ENCODE peak calls at places on chromosomes 2 and 18, in four cellular contexts. A, W, V and Z are unnamed samples.

GRCh38 chr2:128817171-128817570 is 498.5 kb upstream of the HS6ST1 start:
- DNase-seq in A (no peak), W (no peak), V (no peak), Z (no peak)

GRCh38 chr2:179983250-179983932 is 23.7 kb downstream of the CWC22 start:
- DNase-seq in A (no peak), W (no peak), V (no peak), Z (no peak)

GRCh38 chr2:217877866-217878265 is 124.9 kb downstream of the TNS1 start:
- DNase-seq in A (no peak), W (no peak), V (no peak), Z (no peak)

GRCh38 chr2:48199076-48199475 is 292.8 kb upstream of the FBXO11 start:
- DNase-seq in A (no peak), W (no peak), V (no peak), Z (peak; percentile 34)

GRCh38 chr18:46660955-46661749 is 4.1 kb upstream of the LOXHD1 start:
- DNase-seq in A (no peak), W (no peak), V (no peak), Z (peak; percentile 40)

GRCh38 chr2:14565666-14566065 is 66.9 kb upstream of the LRATD1 start:
- DNase-seq in A (no peak), W (no peak), V (no peak), Z (no peak)

GRCh38 chr2:30772021-30772705 is 35.1 kb downstream of the CAPN13 start:
- DNase-seq in A (no peak), W (no peak), V (no peak), Z (no peak)

GRCh38 chr2:108169982-108170625 is 69.7 kb upstream of the SULT1C3 start:
- DNase-seq in A (no peak), W (no peak), V (no peak), Z (peak; percentile 34)

GRCh38 chr18:56869189-56869777 is 218.1 kb downstream of the WDR7 start:
- DNase-seq in A (no peak), W (no peak), V (no peak), Z (peak; percentile 75)

DNA sequence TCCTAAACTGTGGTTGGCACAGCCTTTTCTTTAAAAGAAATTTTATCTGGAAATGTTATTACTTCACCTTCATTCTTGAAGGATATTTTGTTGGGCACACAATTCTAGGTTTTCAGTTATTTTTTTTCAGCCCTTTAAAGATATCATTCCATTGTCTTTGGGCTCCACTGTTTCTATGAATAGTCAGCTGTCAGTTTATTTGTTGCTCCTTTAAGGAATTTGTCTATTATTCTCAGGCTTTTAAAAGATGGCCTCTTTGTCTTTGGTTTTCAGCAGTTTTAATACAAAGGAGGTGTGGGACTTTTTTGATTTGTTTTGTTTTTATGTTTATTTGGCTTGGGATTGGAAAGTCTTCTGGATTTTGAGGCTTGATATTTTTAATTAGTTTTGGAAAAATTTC is 61.8 kb downstream of the VAPA start:
- DNase-seq in A (no peak), W (no peak), V (no peak), Z (no peak)
- H3K27ac ChIP-seq in A (no peak overlapping the region), W (no peak overlapping the region), V (no peak overlapping the region), Z (no peak overlapping the region)

GRCh38 chr2:121519732-121520640 is 10.7 kb upstream of the RNU4ATAC start:
- DNase-seq in A (no peak), W (no peak), V (no peak), Z (no peak)

GRCh38 chr2:121513597-121514333 is 16.9 kb upstream of the RNU4ATAC start:
- DNase-seq in A (no peak), W (no peak), V (no peak), Z (no peak)

GRCh38 chr2:121521359-121521758 is 9.3 kb upstream of the RNU4ATAC start:
- DNase-seq in A (no peak), W (no peak), V (no peak), Z (no peak)

GRCh38 chr2:121520641-121520994 is 10.1 kb upstream of the RNU4ATAC start:
- DNase-seq in A (no peak), W (no peak), V (no peak), Z (no peak)

GRCh38 chr2:121519153-121519552 is 11.5 kb upstream of the RNU4ATAC start:
- DNase-seq in A (no peak), W (no peak), V (no peak), Z (no peak)
- H3K36me3 ChIP-seq in A (peaks cover 52% of the 10 kb centered on the region), W (peaks cover 13% of the 10 kb centered on the region), V (peaks cover 8% of the 10 kb centered on the region), Z (no peaks in the 10 kb centered on the region)

GRCh38 chr2:15938803-15939555 is 1.4 kb upstream of the MYCN start:
- DNase-seq in A (no peak), W (no peak), V (no peak), Z (no peak)

GRCh38 chr2:15940661-15941482 is 522 bp downstream of the MYCN start:
- DNase-seq in A (no peak), W (no peak), V (no peak), Z (no peak)

GRCh38 chr2:15937882-15938802 is 2.2 kb upstream of the MYCN start:
- DNase-seq in A (no peak), W (no peak), V (no peak), Z (no peak)

GRCh38 chr2:15939854-15940660 is at the start of gene MYCN:
- DNase-seq in A (no peak), W (no peak), V (peak; percentile 27), Z (peak; percentile 95)

GRCh38 chr2:15939556-15939853 is 845 bp upstream of the MYCN start:
- DNase-seq in A (peak; percentile 84), W (peak; percentile 85), V (peak; percentile 74), Z (no peak)
- H3K4me3 ChIP-seq in A (peak overlapping the region; percentile 52), W (peak overlapping the region; percentile 22), V (peak overlapping the region; percentile 51), Z (peak overlapping the region; percentile 98)

GRCh38 chr2:232541961-232542714 is 2.6 kb downstream of the CHRNG start:
- DNase-seq in A (peak; percentile 33), W (no peak), V (no peak), Z (no peak)

GRCh38 chr2:232538671-232539070 is 821 bp upstream of the CHRNG start:
- DNase-seq in A (peak; percentile 60), W (no peak), V (no peak), Z (no peak)

GRCh38 chr2:232539298-232540231 is at the start of gene CHRNG:
- DNase-seq in A (peak; percentile 59), W (peak; percentile 69), V (no peak), Z (no peak)

GRCh38 chr2:232541195-232541960 is 1.9 kb downstream of the CHRNG start:
- DNase-seq in A (peak; percentile 52), W (peak; percentile 74), V (no peak), Z (no peak)

DNA sequence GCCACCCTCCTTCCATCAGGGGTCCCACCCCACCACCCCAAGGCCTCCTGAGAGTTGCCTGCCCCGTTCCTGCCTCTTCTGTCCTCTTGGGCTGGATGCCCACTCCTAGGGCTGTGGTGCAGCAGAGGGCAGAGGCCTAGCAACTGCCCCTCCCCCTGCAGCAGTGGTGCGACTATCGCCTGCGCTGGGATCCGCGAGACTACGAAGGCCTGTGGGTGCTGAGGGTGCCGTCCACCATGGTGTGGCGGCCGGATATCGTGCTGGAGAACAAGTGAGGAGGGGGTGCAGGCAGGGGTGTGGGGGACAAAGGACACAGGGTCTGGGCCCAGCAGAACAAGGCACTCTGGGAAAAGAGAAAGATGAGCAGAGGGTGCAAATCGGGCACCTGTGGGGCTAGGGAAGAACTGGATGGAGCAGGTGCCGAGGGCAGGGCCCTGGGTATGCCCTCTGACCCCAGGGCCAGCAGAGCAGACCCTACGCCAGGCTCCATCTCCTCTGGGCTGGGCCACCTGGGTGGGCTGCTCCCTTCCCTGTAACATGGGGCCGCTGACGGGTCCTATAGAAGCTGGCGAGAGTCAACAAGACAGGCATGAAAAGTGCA is 1.0 kb downstream of the CHRNG start:
- DNase-seq in A (peak; percentile 49), W (peak; percentile 69), V (no peak), Z (no peak)
- H3K27ac ChIP-seq in A (no peak overlapping the region), W (no peak overlapping the region), V (no peak overlapping the region), Z (no peak overlapping the region)

GRCh38 chr2:227335713-227336112 is 10.7 kb downstream of the MFF start:
- DNase-seq in A (no peak), W (no peak), V (no peak), Z (peak; percentile 33)
- H3K36me3 ChIP-seq in A (peaks cover 40% of the 10 kb centered on the region), W (peaks cover 37% of the 10 kb centered on the region), V (no peaks in the 10 kb centered on the region), Z (peaks cover 39% of the 10 kb centered on the region)

DNA sequence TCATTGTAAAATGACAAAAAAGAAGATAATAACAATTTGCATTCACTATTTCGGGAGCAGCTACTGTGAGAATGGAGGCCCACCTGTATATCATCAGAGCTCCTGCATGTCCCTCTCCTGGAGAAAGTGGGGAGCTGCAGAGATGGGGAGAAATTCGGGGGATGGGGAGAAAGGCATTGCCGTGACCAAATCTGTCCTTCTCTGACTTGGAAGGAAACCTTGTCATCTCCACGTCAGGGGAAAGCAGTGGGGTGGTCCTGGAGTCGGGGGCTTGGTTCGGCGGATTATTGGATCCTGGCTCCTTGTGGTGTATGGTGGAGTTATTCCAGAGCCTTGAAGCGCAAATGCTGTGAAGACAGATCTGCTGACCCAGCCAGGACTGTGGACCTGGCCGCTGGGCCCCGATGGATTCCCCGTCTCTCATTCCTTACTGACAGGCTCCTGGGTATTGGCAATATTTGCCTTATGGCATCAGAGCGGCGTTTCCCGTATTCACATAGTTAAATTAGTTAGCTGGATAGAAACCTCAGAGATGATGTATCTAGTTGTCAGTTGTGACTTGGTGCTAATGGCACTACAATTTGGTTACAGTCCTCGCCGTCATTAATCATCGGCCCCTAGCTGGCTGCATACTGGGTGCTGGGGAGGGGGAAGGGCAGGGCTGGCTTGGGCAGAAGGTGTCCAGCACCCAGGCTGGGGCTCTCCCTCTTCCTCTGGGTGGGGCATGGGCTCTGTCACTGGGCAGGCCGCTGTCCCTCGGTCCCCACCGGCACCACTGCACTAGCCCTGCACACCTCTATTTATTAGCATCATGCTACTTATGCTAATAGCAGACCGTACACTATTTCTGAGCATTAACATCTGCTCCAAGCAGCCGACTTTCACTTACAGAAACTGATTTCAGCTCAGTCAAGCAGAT is 31.7 kb downstream of the CELF4 start:
- DNase-seq in A (no peak), W (no peak), V (no peak), Z (no peak)
- H3K4me3 ChIP-seq in A (no peak overlapping the region), W (no peak overlapping the region), V (no peak overlapping the region), Z (no peak overlapping the region)

GRCh38 chr2:8661736-8662135 is 20.1 kb upstream of the ID2 start:
- DNase-seq in A (peak; percentile 43), W (peak; percentile 19), V (no peak), Z (no peak)
- H3K27ac ChIP-seq in A (no peak overlapping the region), W (no peak overlapping the region), V (no peak overlapping the region), Z (peak overlapping the region; percentile 51)

DNA sequence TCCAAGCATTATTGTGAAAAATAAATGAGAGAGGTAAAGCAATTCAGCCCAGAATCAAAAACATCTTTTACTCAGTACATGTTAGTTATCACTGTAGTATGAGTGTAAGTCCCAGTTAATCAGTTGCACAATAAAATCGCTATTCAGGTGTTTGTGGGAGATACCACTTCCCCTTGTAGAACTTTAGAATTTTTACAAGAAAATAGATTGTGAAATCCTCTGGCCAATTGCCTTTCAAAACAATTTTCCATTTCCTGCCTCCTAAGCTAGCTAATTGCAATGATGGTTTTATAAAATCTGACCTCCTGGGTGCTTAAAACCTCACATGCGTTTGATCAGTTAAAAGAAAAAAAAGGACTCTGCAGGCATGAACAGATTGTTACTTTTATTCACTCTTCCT is 332.5 kb downstream of the PID1 start:
- DNase-seq in A (no peak), W (no peak), V (no peak), Z (no peak)
- H3K36me3 ChIP-seq in A (no peaks in the 10 kb centered on the region), W (no peaks in the 10 kb centered on the region), V (no peaks in the 10 kb centered on the region), Z (no peaks in the 10 kb centered on the region)

DNA sequence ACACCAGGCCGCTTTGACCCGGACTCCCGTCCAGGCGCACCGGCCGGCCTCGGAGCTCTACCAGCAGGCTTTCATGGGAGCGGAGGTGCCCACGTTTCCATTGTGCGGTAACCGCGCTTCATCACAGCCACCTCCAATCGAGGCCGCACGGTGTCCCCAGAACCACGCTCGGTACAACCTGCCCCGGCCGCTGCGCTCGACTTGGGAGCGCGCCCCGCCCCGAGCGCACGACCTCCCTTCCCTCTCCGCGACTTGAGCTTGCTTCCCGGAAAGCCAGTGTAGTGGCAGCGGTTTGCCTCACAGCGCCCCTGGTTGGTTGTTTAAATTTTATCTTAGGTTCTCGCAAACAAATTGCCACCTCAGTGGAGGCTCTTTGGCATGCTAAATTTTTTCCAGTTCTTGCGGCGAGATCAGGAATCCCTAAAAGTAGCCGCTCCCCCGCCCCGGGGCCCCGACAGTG is 329 bp upstream of the CYP1B1 start:
- DNase-seq in A (peak; percentile 92), W (peak; percentile 96), V (peak; percentile 74), Z (peak; percentile 91)
- H3K4me3 ChIP-seq in A (peak overlapping the region; percentile 64), W (peak overlapping the region; percentile 64), V (peak overlapping the region; percentile 56), Z (peak overlapping the region; percentile 44)